ENCODE peak calls at places on chromosomes 2 and 18, in nine cellular contexts. O is right lobe of liver; I is choroid plexus epithelial cell; M is CD8-positive, alpha-beta T cell; N is mesothelial cell of epicardium; Z is HFFc6; W is kidney; T is HFF-Myc; L is A549. J is an unnamed sample.
A peak's percentile ranks its signal among the peaks of the same experiment; 100 is the strongest.

GRCh38 chr2:68811364-68811763 is 59.8 kb downstream of the BMP10 start:
- DNase-seq in L (no peak), I (no peak), O (no peak), Z (no peak), T (no peak), W (no peak), M (no peak), N (no peak), J (no peak)

GRCh38 chr2:152594792-152595191 is 122.5 kb downstream of the PRPF40A start:
- DNase-seq in M (no peak), Z (no peak), L (no peak), O (no peak), W (no peak), T (no peak), I (peak; percentile 63), N (no peak), J (no peak)

GRCh38 chr2:148988337-148988736 is 50.2 kb upstream of the LYPD6B start:
- DNase-seq in I (no peak), L (no peak), T (no peak), O (no peak), N (no peak), Z (no peak), W (no peak), M (no peak), J (no peak)

GRCh38 chr2:46774499-46775228 is 140.9 kb downstream of the MCFD2 start:
- DNase-seq in N (no peak), T (no peak), I (peak; percentile 16), O (no peak), Z (peak; percentile 47), W (no peak), M (no peak), L (no peak), J (no peak)

GRCh38 chr2:101200714-101201113 is 49.5 kb upstream of the TBC1D8 start:
- DNase-seq in I (peak; percentile 21), T (no peak), W (no peak), M (no peak), O (no peak), N (no peak), L (no peak), Z (no peak), J (no peak)

GRCh38 chr2:165898381-165898780 is 55.2 kb downstream of the TTC21B start:
- DNase-seq in L (no peak), T (no peak), Z (peak; percentile 61), O (no peak), N (no peak), W (no peak), I (no peak), M (no peak), J (no peak)

GRCh38 chr2:240127351-240127750 is 8.8 kb downstream of the COPS9 start:
- DNase-seq in Z (no peak), N (no peak), O (no peak), I (no peak), W (peak; percentile 37), L (no peak), M (no peak), T (no peak), J (no peak)

GRCh38 chr2:71736091-71736878 is 282.9 kb downstream of the DYSF start:
- DNase-seq in M (no peak), O (no peak), I (no peak), L (no peak), Z (no peak), T (no peak), W (no peak), N (no peak), J (no peak)

GRCh38 chr2:237760506-237761502 is 37.8 kb upstream of the RBM44 start:
- DNase-seq in O (no peak), T (no peak), M (no peak), I (no peak), N (no peak), W (no peak), Z (no peak), L (no peak), J (no peak)

GRCh38 chr18:11572201-11572600 is 37.2 kb upstream of the SLC35G4 start:
- DNase-seq in M (no peak), I (no peak), N (no peak), W (no peak), O (no peak), L (no peak), Z (no peak), T (no peak), J (no peak)

GRCh38 chr2:150981826-150982225 is 279.8 kb downstream of the RBM43 start:
- DNase-seq in Z (no peak), N (no peak), I (peak; percentile 66), L (no peak), M (no peak), W (no peak), T (no peak), O (no peak), J (no peak)

GRCh38 chr2:230939066-230939591 is 14.1 kb upstream of the GPR55 start:
- DNase-seq in N (no peak), Z (no peak), W (no peak), I (no peak), M (no peak), T (no peak), L (no peak), O (no peak), J (no peak)

GRCh38 chr2:36411962-36412444 is 56.4 kb downstream of the CRIM1 start:
- DNase-seq in N (no peak), L (no peak), T (no peak), Z (no peak), M (no peak), W (no peak), I (peak; percentile 68), O (no peak), J (no peak)

GRCh38 chr2:47217277-47217676 is 62.2 kb upstream of the STPG4 start:
- DNase-seq in O (no peak), W (no peak), M (no peak), T (no peak), L (no peak), Z (no peak), N (no peak), I (no peak), J (no peak)

GRCh38 chr2:215367647-215368492 is 56.0 kb downstream of the ATIC start:
- DNase-seq in Z (peak; percentile 86), L (no peak), O (no peak), N (no peak), W (no peak), T (peak; percentile 12), M (no peak), I (peak; percentile 77), J (peak; percentile 15)

GRCh38 chr18:70249118-70249517 is 39.7 kb upstream of the SOCS6 start:
- DNase-seq in N (no peak), W (no peak), O (no peak), I (peak; percentile 28), Z (peak; percentile 29), M (no peak), T (no peak), L (no peak), J (no peak)

GRCh38 chr2:238286095-238286494 is 2.3 kb downstream of the PER2 start:
- DNase-seq in O (no peak), Z (no peak), M (no peak), I (no peak), L (no peak), T (no peak), W (peak; percentile 33), N (no peak), J (no peak)

GRCh38 chr2:188786368-188786781 is 187.8 kb upstream of the COL3A1 start:
- DNase-seq in L (no peak), N (no peak), O (no peak), T (no peak), Z (peak; percentile 66), I (peak; percentile 83), M (no peak), W (no peak), J (no peak)

GRCh38 chr18:36620801-36621200 is 208.0 kb downstream of the TPGS2 start:
- DNase-seq in T (peak; percentile 26), M (no peak), I (no peak), N (no peak), Z (no peak), L (no peak), W (no peak), O (no peak), J (peak; percentile 24)
- TF ChIP-seq CTCF in T (no peak), M (no peak), I (no peak), N (no peak), Z (peak; percentile 48), L (no peak), W (no peak), O (no peak), J (no peak)

GRCh38 chr2:181431674-181432073 is 25.5 kb upstream of the ITGA4 start:
- DNase-seq in Z (no peak), N (no peak), W (no peak), I (no peak), T (no peak), O (no peak), L (no peak), M (no peak), J (no peak)

GRCh38 chr2:181426687-181427086 is 30.5 kb upstream of the ITGA4 start:
- DNase-seq in W (no peak), L (no peak), M (no peak), N (no peak), T (no peak), Z (no peak), O (no peak), I (no peak), J (no peak)

GRCh38 chr2:181430406-181431199 is 26.6 kb upstream of the ITGA4 start:
- DNase-seq in N (no peak), Z (peak; percentile 1), I (peak; percentile 14), L (no peak), W (no peak), T (no peak), O (no peak), M (no peak), J (no peak)
- TF ChIP-seq CTCF in N (peak; percentile 23), Z (peak; percentile 78), I (peak; percentile 47), L (no peak), W (no peak), T (peak; percentile 40), O (peak; percentile 23), M (peak; percentile 59), J (peak; percentile 23)

DNA sequence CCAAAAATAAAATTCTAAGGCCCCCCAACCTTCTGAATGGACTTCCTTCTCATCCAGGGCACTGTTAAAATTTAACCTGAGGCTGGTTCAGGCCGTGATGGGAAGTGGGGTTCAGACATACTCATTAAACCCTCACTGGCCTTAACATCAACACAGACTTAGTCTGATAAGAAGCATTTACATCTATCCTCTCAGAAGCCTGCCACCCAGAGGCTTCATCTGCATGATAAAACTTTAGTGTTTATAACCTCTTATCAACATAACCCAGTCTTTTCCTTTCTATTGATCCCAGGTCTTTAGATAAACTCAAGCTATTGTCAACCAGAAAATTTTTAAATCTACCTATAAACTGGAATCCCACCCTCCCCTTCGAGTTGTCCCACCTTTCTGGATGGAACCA is 22.4 kb downstream of the ITSN2 start:
- DNase-seq in N (no peak), O (no peak), L (no peak), M (no peak), Z (no peak), I (no peak), T (no peak), W (no peak), J (no peak)
- TF ChIP-seq CTCF in N (no peak), O (no peak), L (peak; percentile 11), M (no peak), Z (no peak), I (no peak), T (no peak), W (no peak), J (no peak)

DNA sequence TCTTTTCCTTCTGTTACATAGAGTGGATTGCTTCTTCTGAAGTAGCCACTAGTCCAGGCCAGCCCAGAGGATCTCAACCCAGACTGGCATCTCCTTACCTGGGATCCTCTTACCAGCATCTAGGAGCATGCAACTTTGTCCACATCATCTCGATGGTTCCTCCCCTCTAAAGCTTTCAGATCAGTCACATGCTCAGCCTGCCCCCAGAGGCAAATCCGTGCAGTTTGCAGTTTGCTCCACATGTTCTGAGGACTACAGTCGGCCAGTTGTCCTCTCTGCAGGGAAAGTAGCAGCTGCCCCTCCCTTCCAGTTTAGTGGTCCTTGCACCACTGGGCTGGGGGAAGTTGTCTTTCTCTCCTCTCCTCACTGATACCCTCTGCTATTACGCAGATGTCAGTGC is 259.8 kb upstream of the APCDD1 start:
- DNase-seq in Z (no peak), T (no peak), L (no peak), N (no peak), M (no peak), O (no peak), W (no peak), I (peak; percentile 23), J (no peak)
- TF ChIP-seq CTCF in Z (no peak), T (peak; percentile 15), L (no peak), N (no peak), M (no peak), O (no peak), W (no peak), I (peak; percentile 26), J (no peak)